ENCODE peak calls at places on chromosomes 1 and 21, in seven cellular contexts. One of them, this sample, is unnamed.

GRCh38 chr1:160459687-160460086 is 59.3 kb downstream of the VANGL2 start:
- DNase-seq in A549: no peak
- DNase-seq in stomach: no peak
- DNase-seq in transverse colon: no peak
- DNase-seq in SK-N-SH: no peak
- DNase-seq in tibial nerve: no peak
- DNase-seq in upper lobe of left lung: no peak
- DNase-seq in this sample: no peak

GRCh38 chr1:207908112-207908734 is 2.7 kb downstream of the CD34 start:
- DNase-seq in SK-N-SH: no peak
- DNase-seq in A549: no peak
- DNase-seq in upper lobe of left lung: no peak
- DNase-seq in tibial nerve: peak
- DNase-seq in stomach: no peak
- DNase-seq in transverse colon: no peak
- DNase-seq in this sample: no peak

GRCh38 chr1:230631477-230631876 is 10.8 kb upstream of the COG2 start:
- DNase-seq in SK-N-SH: no peak
- DNase-seq in A549: no peak
- DNase-seq in upper lobe of left lung: no peak
- DNase-seq in stomach: no peak
- DNase-seq in tibial nerve: no peak
- DNase-seq in transverse colon: no peak
- DNase-seq in this sample: no peak

GRCh38 chr1:84581648-84582047 is 7.4 kb upstream of the CTBS start:
- DNase-seq in A549: no peak
- DNase-seq in transverse colon: no peak
- DNase-seq in tibial nerve: no peak
- DNase-seq in stomach: no peak
- DNase-seq in SK-N-SH: no peak
- DNase-seq in upper lobe of left lung: no peak
- DNase-seq in this sample: no peak

GRCh38 chr1:150473659-150474058 is 13.6 kb upstream of the TARS2 start:
- DNase-seq in tibial nerve: peak
- DNase-seq in upper lobe of left lung: no peak
- DNase-seq in A549: no peak
- DNase-seq in transverse colon: no peak
- DNase-seq in SK-N-SH: no peak
- DNase-seq in stomach: no peak
- DNase-seq in this sample: peak

GRCh38 chr1:15090373-15090772 is 63.2 kb upstream of the TMEM51 start:
- DNase-seq in SK-N-SH: no peak
- DNase-seq in upper lobe of left lung: peak
- DNase-seq in stomach: peak
- DNase-seq in A549: no peak
- DNase-seq in tibial nerve: no peak
- DNase-seq in transverse colon: peak
- DNase-seq in this sample: no peak

GRCh38 chr1:245363821-245364220 is 209.0 kb downstream of the KIF26B start:
- DNase-seq in SK-N-SH: no peak
- DNase-seq in tibial nerve: no peak
- DNase-seq in A549: no peak
- DNase-seq in transverse colon: no peak
- DNase-seq in upper lobe of left lung: no peak
- DNase-seq in stomach: no peak
- DNase-seq in this sample: no peak

GRCh38 chr1:223670458-223671159 is 5.1 kb upstream of the CAPN8 start:
- DNase-seq in transverse colon: peak
- DNase-seq in A549: peak
- DNase-seq in upper lobe of left lung: peak
- DNase-seq in tibial nerve: no peak
- DNase-seq in SK-N-SH: peak
- DNase-seq in stomach: peak
- DNase-seq in this sample: no peak

GRCh38 chr1:39729030-39729429 is 9.7 kb upstream of the PPIE start:
- DNase-seq in A549: no peak
- DNase-seq in upper lobe of left lung: no peak
- DNase-seq in transverse colon: no peak
- DNase-seq in SK-N-SH: no peak
- DNase-seq in tibial nerve: no peak
- DNase-seq in stomach: no peak
- DNase-seq in this sample: no peak

GRCh38 chr21:32494946-32495703 is 82.6 kb downstream of the EVA1C start:
- DNase-seq in tibial nerve: no peak
- DNase-seq in SK-N-SH: no peak
- DNase-seq in stomach: no peak
- DNase-seq in A549: peak
- DNase-seq in upper lobe of left lung: no peak
- DNase-seq in transverse colon: no peak
- DNase-seq in this sample: peak

GRCh38 chr1:78254517-78254916 is 208.8 kb downstream of the GIPC2 start:
- DNase-seq in transverse colon: no peak
- DNase-seq in upper lobe of left lung: no peak
- DNase-seq in A549: no peak
- DNase-seq in stomach: no peak
- DNase-seq in tibial nerve: no peak
- DNase-seq in SK-N-SH: no peak
- DNase-seq in this sample: no peak

GRCh38 chr1:206068314-206068713 is 15.3 kb downstream of the RHEX start:
- DNase-seq in upper lobe of left lung: no peak
- DNase-seq in A549: no peak
- DNase-seq in tibial nerve: no peak
- DNase-seq in SK-N-SH: no peak
- DNase-seq in transverse colon: no peak
- DNase-seq in stomach: no peak
- DNase-seq in this sample: no peak

GRCh38 chr1:67583462-67583950 is 101.5 kb upstream of the GADD45A start:
- DNase-seq in stomach: no peak
- DNase-seq in tibial nerve: no peak
- DNase-seq in A549: no peak
- DNase-seq in upper lobe of left lung: no peak
- DNase-seq in transverse colon: no peak
- DNase-seq in SK-N-SH: no peak
- DNase-seq in this sample: no peak

GRCh38 chr21:41187537-41188025 is 19.6 kb downstream of the BACE2 start:
- DNase-seq in tibial nerve: no peak
- DNase-seq in stomach: no peak
- DNase-seq in A549: no peak
- DNase-seq in SK-N-SH: no peak
- DNase-seq in transverse colon: no peak
- DNase-seq in upper lobe of left lung: no peak
- DNase-seq in this sample: no peak

GRCh38 chr1:187922255-187922654 is 1093.5 kb downstream of the PLA2G4A start:
- DNase-seq in stomach: no peak
- DNase-seq in SK-N-SH: no peak
- DNase-seq in transverse colon: no peak
- DNase-seq in tibial nerve: no peak
- DNase-seq in upper lobe of left lung: no peak
- DNase-seq in A549: no peak
- DNase-seq in this sample: no peak

GRCh38 chr1:30715216-30715615 is 8.2 kb downstream of the MATN1 start:
- DNase-seq in stomach: no peak
- DNase-seq in SK-N-SH: no peak
- DNase-seq in upper lobe of left lung: no peak
- DNase-seq in tibial nerve: no peak
- DNase-seq in A549: peak
- DNase-seq in transverse colon: no peak
- DNase-seq in this sample: no peak
- H3K27ac ChIP-seq in stomach: no peak
- H3K27ac ChIP-seq in SK-N-SH: no peak
- H3K27ac ChIP-seq in upper lobe of left lung: no peak
- H3K27ac ChIP-seq in tibial nerve: no peak
- H3K27ac ChIP-seq in A549: no peak
- H3K27ac ChIP-seq in transverse colon: no peak
- H3K27ac ChIP-seq in this sample: no peak

GRCh38 chr1:17531682-17532487 is 7.6 kb upstream of the ARHGEF10L start:
- DNase-seq in tibial nerve: peak
- DNase-seq in upper lobe of left lung: no peak
- DNase-seq in A549: no peak
- DNase-seq in SK-N-SH: no peak
- DNase-seq in transverse colon: peak
- DNase-seq in stomach: peak
- DNase-seq in this sample: peak

GRCh38 chr1:17525996-17526686 is 13.4 kb upstream of the ARHGEF10L start:
- DNase-seq in A549: no peak
- DNase-seq in stomach: no peak
- DNase-seq in transverse colon: no peak
- DNase-seq in tibial nerve: no peak
- DNase-seq in SK-N-SH: no peak
- DNase-seq in upper lobe of left lung: no peak
- DNase-seq in this sample: no peak

GRCh38 chr1:17527036-17527914 is 12.2 kb upstream of the ARHGEF10L start:
- DNase-seq in stomach: no peak
- DNase-seq in upper lobe of left lung: no peak
- DNase-seq in SK-N-SH: no peak
- DNase-seq in transverse colon: peak
- DNase-seq in A549: peak
- DNase-seq in tibial nerve: no peak
- DNase-seq in this sample: peak

GRCh38 chr1:17531343-17531681 is 8.2 kb upstream of the ARHGEF10L start:
- DNase-seq in transverse colon: no peak
- DNase-seq in upper lobe of left lung: no peak
- DNase-seq in tibial nerve: no peak
- DNase-seq in SK-N-SH: no peak
- DNase-seq in A549: no peak
- DNase-seq in stomach: no peak
- DNase-seq in this sample: no peak

GRCh38 chr1:17529381-17529780 is 10.1 kb upstream of the ARHGEF10L start:
- DNase-seq in A549: no peak
- DNase-seq in stomach: no peak
- DNase-seq in SK-N-SH: no peak
- DNase-seq in tibial nerve: no peak
- DNase-seq in upper lobe of left lung: no peak
- DNase-seq in transverse colon: no peak
- DNase-seq in this sample: no peak
- TF ChIP-seq EP300 in A549: no peak
- TF ChIP-seq EP300 in stomach: no peak
- TF ChIP-seq EP300 in SK-N-SH: no peak
- TF ChIP-seq EP300 in tibial nerve: no peak
- TF ChIP-seq EP300 in upper lobe of left lung: no peak
- TF ChIP-seq EP300 in transverse colon: no peak
- TF ChIP-seq EP300 in this sample: no peak

GRCh38 chr21:45004059-45004422 is 64.2 kb downstream of the SLX9 start:
- DNase-seq in A549: no peak
- DNase-seq in upper lobe of left lung: no peak
- DNase-seq in transverse colon: peak
- DNase-seq in stomach: no peak
- DNase-seq in tibial nerve: no peak
- DNase-seq in SK-N-SH: no peak
- DNase-seq in this sample: no peak

GRCh38 chr21:45002381-45003204 is 62.8 kb downstream of the SLX9 start:
- DNase-seq in transverse colon: no peak
- DNase-seq in stomach: no peak
- DNase-seq in tibial nerve: no peak
- DNase-seq in upper lobe of left lung: no peak
- DNase-seq in A549: no peak
- DNase-seq in SK-N-SH: no peak
- DNase-seq in this sample: peak

GRCh38 chr21:45004481-45005263 is 64.8 kb downstream of the SLX9 start:
- DNase-seq in transverse colon: peak
- DNase-seq in upper lobe of left lung: no peak
- DNase-seq in SK-N-SH: no peak
- DNase-seq in stomach: no peak
- DNase-seq in A549: no peak
- DNase-seq in tibial nerve: no peak
- DNase-seq in this sample: no peak

GRCh38 chr21:45001134-45002095 is 61.6 kb downstream of the SLX9 start:
- DNase-seq in upper lobe of left lung: no peak
- DNase-seq in stomach: peak
- DNase-seq in SK-N-SH: no peak
- DNase-seq in transverse colon: peak
- DNase-seq in A549: peak
- DNase-seq in tibial nerve: no peak
- DNase-seq in this sample: no peak

GRCh38 chr21:45003331-45004058 is 63.7 kb downstream of the SLX9 start:
- DNase-seq in tibial nerve: no peak
- DNase-seq in upper lobe of left lung: no peak
- DNase-seq in stomach: no peak
- DNase-seq in transverse colon: peak
- DNase-seq in A549: no peak
- DNase-seq in SK-N-SH: no peak
- DNase-seq in this sample: no peak
- TF ChIP-seq CTCF in tibial nerve: no peak
- TF ChIP-seq CTCF in upper lobe of left lung: no peak
- TF ChIP-seq CTCF in stomach: no peak
- TF ChIP-seq CTCF in transverse colon: no peak
- TF ChIP-seq CTCF in A549: no peak
- TF ChIP-seq CTCF in SK-N-SH: no peak
- TF ChIP-seq CTCF in this sample: no peak

GRCh38 chr1:169836198-169836597 is 41.5 kb upstream of the METTL18 start:
- DNase-seq in SK-N-SH: no peak
- DNase-seq in tibial nerve: no peak
- DNase-seq in upper lobe of left lung: no peak
- DNase-seq in transverse colon: no peak
- DNase-seq in stomach: no peak
- DNase-seq in A549: no peak
- DNase-seq in this sample: no peak
- H3K27ac ChIP-seq in SK-N-SH: no peak
- H3K27ac ChIP-seq in tibial nerve: no peak
- H3K27ac ChIP-seq in upper lobe of left lung: no peak
- H3K27ac ChIP-seq in transverse colon: no peak
- H3K27ac ChIP-seq in stomach: no peak
- H3K27ac ChIP-seq in A549: no peak
- H3K27ac ChIP-seq in this sample: no peak

GRCh38 chr1:93617670-93618488 is 63.8 kb downstream of the BCAR3 start:
- DNase-seq in A549: peak
- DNase-seq in upper lobe of left lung: no peak
- DNase-seq in SK-N-SH: no peak
- DNase-seq in stomach: peak
- DNase-seq in transverse colon: peak
- DNase-seq in tibial nerve: no peak
- DNase-seq in this sample: no peak
- TF ChIP-seq EP300 in A549: no peak
- TF ChIP-seq EP300 in upper lobe of left lung: no peak
- TF ChIP-seq EP300 in SK-N-SH: no peak
- TF ChIP-seq EP300 in stomach: no peak
- TF ChIP-seq EP300 in transverse colon: no peak
- TF ChIP-seq EP300 in tibial nerve: no peak
- TF ChIP-seq EP300 in this sample: no peak

GRCh38 chr1:152495066-152495675 is 15.4 kb upstream of the LCE5A start:
- DNase-seq in transverse colon: peak
- DNase-seq in SK-N-SH: peak
- DNase-seq in upper lobe of left lung: no peak
- DNase-seq in stomach: no peak
- DNase-seq in A549: peak
- DNase-seq in tibial nerve: no peak
- DNase-seq in this sample: no peak
- TF ChIP-seq CTCF in transverse colon: peak
- TF ChIP-seq CTCF in SK-N-SH: peak
- TF ChIP-seq CTCF in upper lobe of left lung: no peak
- TF ChIP-seq CTCF in stomach: no peak
- TF ChIP-seq CTCF in A549: no peak
- TF ChIP-seq CTCF in tibial nerve: no peak
- TF ChIP-seq CTCF in this sample: no peak

DNA sequence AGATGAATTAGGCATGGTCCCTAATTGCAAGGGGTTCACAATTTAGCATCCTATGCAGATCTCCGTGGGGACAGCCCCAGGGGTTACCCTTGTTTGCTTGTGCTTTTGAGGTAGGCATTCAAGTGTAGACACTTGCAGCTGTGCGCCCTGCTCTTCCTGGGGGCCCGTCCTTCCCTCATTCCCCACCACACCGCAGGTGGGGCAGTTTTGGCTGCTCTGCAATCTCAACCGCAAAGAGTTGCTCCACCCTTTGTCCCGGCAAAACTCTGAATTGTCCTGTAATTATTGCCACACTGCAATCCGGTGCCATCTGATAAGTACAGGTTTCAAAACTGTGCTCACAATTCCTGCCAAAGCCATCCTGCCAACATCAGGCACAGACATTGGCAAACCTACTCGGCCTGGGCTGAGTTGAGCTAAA is 65.4 kb upstream of the LYST start:
- DNase-seq in upper lobe of left lung: peak
- DNase-seq in A549: no peak
- DNase-seq in SK-N-SH: no peak
- DNase-seq in stomach: peak
- DNase-seq in tibial nerve: no peak
- DNase-seq in transverse colon: peak
- DNase-seq in this sample: no peak
- H3K27ac ChIP-seq in upper lobe of left lung: peak
- H3K27ac ChIP-seq in A549: no peak
- H3K27ac ChIP-seq in SK-N-SH: no peak
- H3K27ac ChIP-seq in stomach: peak
- H3K27ac ChIP-seq in tibial nerve: no peak
- H3K27ac ChIP-seq in transverse colon: peak
- H3K27ac ChIP-seq in this sample: no peak

This sample was measured in ovary.